ENCODE peak calls at places on chromosome 20, in ten cellular contexts. One of them, this sample, is unnamed.

GRCh38 chr20:15814903-15815302 is 758.3 kb downstream of the KIF16B start:
- DNase-seq in GM12865: no peak
- DNase-seq in Calu3: no peak
- DNase-seq in OCI-LY7: no peak
- DNase-seq in kidney epithelial cell: no peak
- DNase-seq in fibroblast of the aortic adventitia: no peak
- DNase-seq in activated CD8-positive, alpha-beta T cell treated with anti-CD3 and anti-CD28 coated beads for 36 hours: no peak
- DNase-seq in endodermal cell: no peak
- DNase-seq in AG04449: no peak
- DNase-seq in tibial nerve: no peak
- DNase-seq in this sample: no peak

GRCh38 chr20:50449789-50450492 is 60.2 kb upstream of the PTPN1 start:
- DNase-seq in GM12865: peak; percentile 75
- DNase-seq in Calu3: no peak
- DNase-seq in OCI-LY7: no peak
- DNase-seq in kidney epithelial cell: no peak
- DNase-seq in fibroblast of the aortic adventitia: no peak
- DNase-seq in activated CD8-positive, alpha-beta T cell treated with anti-CD3 and anti-CD28 coated beads for 36 hours: no peak
- DNase-seq in endodermal cell: no peak
- DNase-seq in AG04449: no peak
- DNase-seq in tibial nerve: no peak
- DNase-seq in this sample: no peak

GRCh38 chr20:47606414-47607207 is 104.9 kb downstream of the NCOA3 start:
- DNase-seq in GM12865: no peak
- DNase-seq in Calu3: no peak
- DNase-seq in OCI-LY7: no peak
- DNase-seq in kidney epithelial cell: no peak
- DNase-seq in fibroblast of the aortic adventitia: no peak
- DNase-seq in activated CD8-positive, alpha-beta T cell treated with anti-CD3 and anti-CD28 coated beads for 36 hours: no peak
- DNase-seq in endodermal cell: no peak
- DNase-seq in AG04449: no peak
- DNase-seq in tibial nerve: no peak
- DNase-seq in this sample: no peak

GRCh38 chr20:51529027-51529749 is 13.3 kb downstream of the NFATC2 start:
- DNase-seq in GM12865: peak; percentile 68
- DNase-seq in Calu3: no peak
- DNase-seq in OCI-LY7: no peak
- DNase-seq in kidney epithelial cell: no peak
- DNase-seq in fibroblast of the aortic adventitia: peak; percentile 47
- DNase-seq in activated CD8-positive, alpha-beta T cell treated with anti-CD3 and anti-CD28 coated beads for 36 hours: peak; percentile 77
- DNase-seq in endodermal cell: no peak
- DNase-seq in AG04449: no peak
- DNase-seq in tibial nerve: no peak
- DNase-seq in this sample: no peak

GRCh38 chr20:52621401-52621800 is 350.8 kb upstream of the TSHZ2 start:
- DNase-seq in GM12865: no peak
- DNase-seq in Calu3: no peak
- DNase-seq in OCI-LY7: no peak
- DNase-seq in kidney epithelial cell: no peak
- DNase-seq in fibroblast of the aortic adventitia: no peak
- DNase-seq in activated CD8-positive, alpha-beta T cell treated with anti-CD3 and anti-CD28 coated beads for 36 hours: no peak
- DNase-seq in endodermal cell: no peak
- DNase-seq in AG04449: no peak
- DNase-seq in tibial nerve: no peak
- DNase-seq in this sample: no peak

GRCh38 chr20:41701596-41702350 is 83.6 kb upstream of the CHD6 start:
- DNase-seq in GM12865: no peak
- DNase-seq in Calu3: no peak
- DNase-seq in OCI-LY7: no peak
- DNase-seq in kidney epithelial cell: no peak
- DNase-seq in fibroblast of the aortic adventitia: peak; percentile 26
- DNase-seq in activated CD8-positive, alpha-beta T cell treated with anti-CD3 and anti-CD28 coated beads for 36 hours: no peak
- DNase-seq in endodermal cell: peak; percentile 81
- DNase-seq in AG04449: no peak
- DNase-seq in tibial nerve: no peak
- DNase-seq in this sample: no peak

GRCh38 chr20:3150908-3151307 is 8.8 kb downstream of the FASTKD5 start:
- DNase-seq in GM12865: no peak
- DNase-seq in Calu3: no peak
- DNase-seq in OCI-LY7: no peak
- DNase-seq in kidney epithelial cell: no peak
- DNase-seq in fibroblast of the aortic adventitia: no peak
- DNase-seq in activated CD8-positive, alpha-beta T cell treated with anti-CD3 and anti-CD28 coated beads for 36 hours: no peak
- DNase-seq in endodermal cell: no peak
- DNase-seq in AG04449: no peak
- DNase-seq in tibial nerve: no peak
- DNase-seq in this sample: no peak

GRCh38 chr20:52941803-52942202 is 30.4 kb upstream of the TSHZ2 start:
- DNase-seq in GM12865: no peak
- DNase-seq in Calu3: no peak
- DNase-seq in OCI-LY7: no peak
- DNase-seq in kidney epithelial cell: no peak
- DNase-seq in fibroblast of the aortic adventitia: no peak
- DNase-seq in activated CD8-positive, alpha-beta T cell treated with anti-CD3 and anti-CD28 coated beads for 36 hours: no peak
- DNase-seq in endodermal cell: no peak
- DNase-seq in AG04449: no peak
- DNase-seq in tibial nerve: no peak
- DNase-seq in this sample: no peak

GRCh38 chr20:33657704-33658095 is 4.4 kb upstream of the C20orf144 start:
- DNase-seq in GM12865: no peak
- DNase-seq in Calu3: no peak
- DNase-seq in OCI-LY7: no peak
- DNase-seq in kidney epithelial cell: no peak
- DNase-seq in fibroblast of the aortic adventitia: no peak
- DNase-seq in activated CD8-positive, alpha-beta T cell treated with anti-CD3 and anti-CD28 coated beads for 36 hours: peak; percentile 1
- DNase-seq in endodermal cell: no peak
- DNase-seq in AG04449: no peak
- DNase-seq in tibial nerve: no peak
- DNase-seq in this sample: no peak

GRCh38 chr20:57818418-57818817 is 108.6 kb upstream of the PMEPA1 start:
- DNase-seq in GM12865: no peak
- DNase-seq in Calu3: no peak
- DNase-seq in OCI-LY7: no peak
- DNase-seq in kidney epithelial cell: no peak
- DNase-seq in fibroblast of the aortic adventitia: no peak
- DNase-seq in activated CD8-positive, alpha-beta T cell treated with anti-CD3 and anti-CD28 coated beads for 36 hours: no peak
- DNase-seq in endodermal cell: no peak
- DNase-seq in AG04449: no peak
- DNase-seq in tibial nerve: no peak
- DNase-seq in this sample: no peak

GRCh38 chr20:4737857-4738627 is 16.3 kb downstream of the PRND start:
- DNase-seq in GM12865: no peak
- DNase-seq in Calu3: no peak
- DNase-seq in OCI-LY7: no peak
- DNase-seq in kidney epithelial cell: no peak
- DNase-seq in fibroblast of the aortic adventitia: no peak
- DNase-seq in activated CD8-positive, alpha-beta T cell treated with anti-CD3 and anti-CD28 coated beads for 36 hours: no peak
- DNase-seq in endodermal cell: peak; percentile 17
- DNase-seq in AG04449: no peak
- DNase-seq in tibial nerve: no peak
- DNase-seq in this sample: no peak

GRCh38 chr20:61765871-61766654 is 299.6 kb downstream of the TAF4 start:
- DNase-seq in GM12865: no peak
- DNase-seq in Calu3: peak; percentile 24
- DNase-seq in OCI-LY7: no peak
- DNase-seq in kidney epithelial cell: no peak
- DNase-seq in fibroblast of the aortic adventitia: no peak
- DNase-seq in activated CD8-positive, alpha-beta T cell treated with anti-CD3 and anti-CD28 coated beads for 36 hours: no peak
- DNase-seq in endodermal cell: peak; percentile 82
- DNase-seq in AG04449: no peak
- DNase-seq in tibial nerve: no peak
- DNase-seq in this sample: no peak

GRCh38 chr20:59042151-59042795 is at the start of gene PRELID3B:
- DNase-seq in GM12865: peak; percentile 60
- DNase-seq in Calu3: peak; percentile 45
- DNase-seq in OCI-LY7: peak; percentile 32
- DNase-seq in kidney epithelial cell: no peak
- DNase-seq in fibroblast of the aortic adventitia: peak; percentile 33
- DNase-seq in activated CD8-positive, alpha-beta T cell treated with anti-CD3 and anti-CD28 coated beads for 36 hours: no peak
- DNase-seq in endodermal cell: no peak
- DNase-seq in AG04449: no peak
- DNase-seq in tibial nerve: no peak
- DNase-seq in this sample: no peak
- TF ChIP-seq CTCF in GM12865: no peak
- TF ChIP-seq CTCF in Calu3: no peak
- TF ChIP-seq CTCF in OCI-LY7: no peak
- TF ChIP-seq CTCF in kidney epithelial cell: no peak
- TF ChIP-seq CTCF in fibroblast of the aortic adventitia: no peak
- TF ChIP-seq CTCF in activated CD8-positive, alpha-beta T cell treated with anti-CD3 and anti-CD28 coated beads for 36 hours: no peak
- TF ChIP-seq CTCF in endodermal cell: no peak
- TF ChIP-seq CTCF in AG04449: no peak
- TF ChIP-seq CTCF in tibial nerve: no peak
- TF ChIP-seq CTCF in this sample: no peak

DNA sequence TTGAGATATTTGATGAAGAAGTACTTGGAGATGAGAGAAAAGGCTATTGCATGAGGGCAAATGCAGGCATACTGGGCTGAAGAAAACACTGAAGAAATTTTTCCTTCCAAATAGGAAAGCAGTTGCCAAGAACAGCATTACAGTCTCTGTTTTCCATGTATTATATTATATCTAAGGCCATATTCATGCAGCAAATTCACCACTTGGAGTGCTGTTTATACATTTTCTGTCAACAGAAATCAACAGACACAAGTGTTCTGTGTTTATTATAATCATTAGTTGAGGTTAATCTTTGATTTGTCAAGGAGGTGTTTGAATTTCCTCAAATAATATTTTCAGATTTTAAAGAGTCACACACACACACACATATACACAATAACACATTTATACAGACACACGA is 268.8 kb upstream of the PLCB4 start:
- DNase-seq in GM12865: no peak
- DNase-seq in Calu3: no peak
- DNase-seq in OCI-LY7: no peak
- DNase-seq in kidney epithelial cell: no peak
- DNase-seq in fibroblast of the aortic adventitia: no peak
- DNase-seq in activated CD8-positive, alpha-beta T cell treated with anti-CD3 and anti-CD28 coated beads for 36 hours: no peak
- DNase-seq in endodermal cell: no peak
- DNase-seq in AG04449: no peak
- DNase-seq in tibial nerve: no peak
- DNase-seq in this sample: no peak
- TF ChIP-seq CTCF in GM12865: no peak
- TF ChIP-seq CTCF in Calu3: no peak
- TF ChIP-seq CTCF in OCI-LY7: peak; percentile 45
- TF ChIP-seq CTCF in kidney epithelial cell: no peak
- TF ChIP-seq CTCF in fibroblast of the aortic adventitia: no peak
- TF ChIP-seq CTCF in activated CD8-positive, alpha-beta T cell treated with anti-CD3 and anti-CD28 coated beads for 36 hours: no peak
- TF ChIP-seq CTCF in endodermal cell: no peak
- TF ChIP-seq CTCF in AG04449: no peak
- TF ChIP-seq CTCF in tibial nerve: no peak
- TF ChIP-seq CTCF in this sample: no peak

DNA sequence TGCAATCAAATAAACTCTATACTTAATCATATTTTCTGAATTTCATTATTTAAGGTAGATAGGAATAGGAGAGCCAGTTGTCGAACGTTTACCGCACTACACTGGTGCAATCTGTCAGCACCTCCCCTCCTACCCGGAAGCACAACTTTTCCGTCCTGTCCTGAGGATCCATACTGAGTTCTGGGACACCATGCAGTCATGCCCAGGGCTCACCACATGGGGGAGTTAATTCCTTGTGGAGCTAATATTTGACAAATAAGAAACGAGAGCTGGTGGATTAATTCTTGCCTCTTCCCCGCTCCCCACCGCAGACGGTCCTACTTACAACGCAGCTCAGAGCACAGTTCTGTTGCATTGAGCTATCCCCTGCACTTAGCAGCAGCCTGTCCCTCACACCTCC is 107.7 kb upstream of the RALGAPA2 start:
- DNase-seq in GM12865: no peak
- DNase-seq in Calu3: no peak
- DNase-seq in OCI-LY7: no peak
- DNase-seq in kidney epithelial cell: no peak
- DNase-seq in fibroblast of the aortic adventitia: no peak
- DNase-seq in activated CD8-positive, alpha-beta T cell treated with anti-CD3 and anti-CD28 coated beads for 36 hours: no peak
- DNase-seq in endodermal cell: peak; percentile 85
- DNase-seq in AG04449: no peak
- DNase-seq in tibial nerve: no peak
- DNase-seq in this sample: no peak
- TF ChIP-seq CTCF in GM12865: peak; percentile 29
- TF ChIP-seq CTCF in Calu3: no peak
- TF ChIP-seq CTCF in OCI-LY7: peak; percentile 42
- TF ChIP-seq CTCF in kidney epithelial cell: peak; percentile 28
- TF ChIP-seq CTCF in fibroblast of the aortic adventitia: peak; percentile 25
- TF ChIP-seq CTCF in activated CD8-positive, alpha-beta T cell treated with anti-CD3 and anti-CD28 coated beads for 36 hours: no peak
- TF ChIP-seq CTCF in endodermal cell: peak; percentile 80
- TF ChIP-seq CTCF in AG04449: peak; percentile 16
- TF ChIP-seq CTCF in tibial nerve: no peak
- TF ChIP-seq CTCF in this sample: peak; percentile 60

GRCh38 chr20:38190936-38191371 is 25.9 kb upstream of the TGM2 start:
- DNase-seq in GM12865: no peak
- DNase-seq in Calu3: no peak
- DNase-seq in OCI-LY7: no peak
- DNase-seq in kidney epithelial cell: no peak
- DNase-seq in fibroblast of the aortic adventitia: no peak
- DNase-seq in activated CD8-positive, alpha-beta T cell treated with anti-CD3 and anti-CD28 coated beads for 36 hours: no peak
- DNase-seq in endodermal cell: peak; percentile 28
- DNase-seq in AG04449: no peak
- DNase-seq in tibial nerve: no peak
- DNase-seq in this sample: no peak

GRCh38 chr20:38186788-38187221 is 21.7 kb upstream of the TGM2 start:
- DNase-seq in GM12865: no peak
- DNase-seq in Calu3: peak; percentile 46
- DNase-seq in OCI-LY7: no peak
- DNase-seq in kidney epithelial cell: peak; percentile 85
- DNase-seq in fibroblast of the aortic adventitia: peak; percentile 56
- DNase-seq in activated CD8-positive, alpha-beta T cell treated with anti-CD3 and anti-CD28 coated beads for 36 hours: no peak
- DNase-seq in endodermal cell: peak; percentile 8
- DNase-seq in AG04449: no peak
- DNase-seq in tibial nerve: no peak
- DNase-seq in this sample: no peak

GRCh38 chr20:38184098-38184497 is 19.0 kb upstream of the TGM2 start:
- DNase-seq in GM12865: no peak
- DNase-seq in Calu3: no peak
- DNase-seq in OCI-LY7: no peak
- DNase-seq in kidney epithelial cell: peak; percentile 91
- DNase-seq in fibroblast of the aortic adventitia: no peak
- DNase-seq in activated CD8-positive, alpha-beta T cell treated with anti-CD3 and anti-CD28 coated beads for 36 hours: no peak
- DNase-seq in endodermal cell: peak; percentile 12
- DNase-seq in AG04449: no peak
- DNase-seq in tibial nerve: no peak
- DNase-seq in this sample: no peak

GRCh38 chr20:38190166-38190565 is 25.1 kb upstream of the TGM2 start:
- DNase-seq in GM12865: no peak
- DNase-seq in Calu3: no peak
- DNase-seq in OCI-LY7: no peak
- DNase-seq in kidney epithelial cell: no peak
- DNase-seq in fibroblast of the aortic adventitia: no peak
- DNase-seq in activated CD8-positive, alpha-beta T cell treated with anti-CD3 and anti-CD28 coated beads for 36 hours: no peak
- DNase-seq in endodermal cell: peak; percentile 14
- DNase-seq in AG04449: no peak
- DNase-seq in tibial nerve: no peak
- DNase-seq in this sample: no peak

DNA sequence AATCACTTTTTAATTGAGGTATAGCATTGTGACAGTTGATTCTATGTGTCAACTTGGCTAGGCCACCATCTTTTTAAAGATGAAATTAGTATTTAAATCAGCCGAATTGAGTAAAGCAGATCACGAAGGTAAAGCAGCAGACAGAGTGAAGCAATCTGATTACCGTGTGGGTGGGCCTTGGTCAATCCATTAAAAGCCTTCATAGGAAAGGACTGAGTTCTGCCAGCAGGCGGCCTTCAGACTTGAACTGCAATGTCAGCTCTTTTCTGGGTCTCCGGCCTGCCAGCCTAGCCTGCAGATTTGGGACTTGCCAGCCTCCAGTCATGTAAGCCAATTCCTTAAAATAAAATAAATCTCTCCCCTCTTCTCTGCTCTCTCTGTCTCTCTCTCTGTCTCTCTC is 22.4 kb upstream of the TGM2 start:
- DNase-seq in GM12865: no peak
- DNase-seq in Calu3: no peak
- DNase-seq in OCI-LY7: no peak
- DNase-seq in kidney epithelial cell: no peak
- DNase-seq in fibroblast of the aortic adventitia: peak; percentile 43
- DNase-seq in activated CD8-positive, alpha-beta T cell treated with anti-CD3 and anti-CD28 coated beads for 36 hours: no peak
- DNase-seq in endodermal cell: peak; percentile 84
- DNase-seq in AG04449: no peak
- DNase-seq in tibial nerve: no peak
- DNase-seq in this sample: no peak
- TF ChIP-seq CTCF in GM12865: no peak
- TF ChIP-seq CTCF in Calu3: no peak
- TF ChIP-seq CTCF in OCI-LY7: no peak
- TF ChIP-seq CTCF in kidney epithelial cell: peak; percentile 20
- TF ChIP-seq CTCF in fibroblast of the aortic adventitia: peak; percentile 42
- TF ChIP-seq CTCF in activated CD8-positive, alpha-beta T cell treated with anti-CD3 and anti-CD28 coated beads for 36 hours: no peak
- TF ChIP-seq CTCF in endodermal cell: peak; percentile 76
- TF ChIP-seq CTCF in AG04449: peak; percentile 19
- TF ChIP-seq CTCF in tibial nerve: no peak
- TF ChIP-seq CTCF in this sample: no peak